ENCODE peak calls at places on chromosomes 4 and X, in eight cellular contexts. R is NCI-H526 treated with DMSO at 0.1 percent for 48 hours; H is fibroblast of mammary gland; M is A549; X is activated CD8-positive, alpha-beta memory T cell treated with anti-CD3 and anti-CD28 coated beads for 48 hours; N is iPS-NIHi11; E is breast epithelium; P is neural crest cell. D is an unnamed sample.
A peak's percentile ranks its signal among the peaks of the same experiment; 100 is the strongest.

GRCh38 chrX:140034916-140035315 is 69.6 kb upstream of the CXorf66 start:
- DNase-seq in R (no peak), H (no peak), M (peak; percentile 6), X (no peak), N (peak; percentile 8), E (no peak), P (no peak), D (no peak)

GRCh38 chr4:101282076-101282844 is 65.1 kb downstream of the PPP3CA start:
- DNase-seq in R (no peak), H (no peak), M (no peak), X (no peak), N (peak; percentile 26), E (no peak), P (no peak), D (peak; percentile 49)

GRCh38 chr4:63937961-63938360 is 471.3 kb downstream of the TECRL start:
- DNase-seq in R (no peak), H (no peak), M (peak; percentile 12), X (no peak), N (no peak), E (no peak), P (no peak), D (no peak)

GRCh38 chr4:15168759-15169158 is 166.5 kb downstream of the CPEB2 start:
- DNase-seq in R (no peak), H (no peak), M (no peak), X (no peak), N (no peak), E (no peak), P (no peak), D (no peak)

GRCh38 chr4:7390366-7390765 is 44.4 kb downstream of the PSAPL1 start:
- DNase-seq in R (no peak), H (no peak), M (no peak), X (no peak), N (no peak), E (peak; percentile 6), P (no peak), D (no peak)

GRCh38 chrX:141176586-141177451 is at the start of gene LDOC1:
- DNase-seq in R (peak; percentile 15), H (peak; percentile 71), M (peak; percentile 90), X (peak; percentile 21), N (peak; percentile 83), E (peak; percentile 59), P (peak; percentile 72), D (peak; percentile 49)

GRCh38 chr4:20433101-20433705 is 181.5 kb downstream of the SLIT2 start:
- DNase-seq in R (no peak), H (no peak), M (no peak), X (no peak), N (no peak), E (no peak), P (no peak), D (no peak)

GRCh38 chr4:188854451-188854850 is 715.2 kb downstream of the TRIML1 start:
- DNase-seq in R (no peak), H (peak; percentile 15), M (no peak), X (no peak), N (no peak), E (no peak), P (no peak), D (no peak)

GRCh38 chr4:1487761-1488160 is 81.5 kb upstream of the NKX1-1 start:
- DNase-seq in R (no peak), H (no peak), M (no peak), X (no peak), N (peak; percentile 3), E (no peak), P (no peak), D (no peak)

GRCh38 chrX:101357166-101357795 is 8.7 kb upstream of the TIMM8A start:
- DNase-seq in R (no peak), H (peak; percentile 19), M (peak; percentile 28), X (no peak), N (peak; percentile 5), E (no peak), P (no peak), D (no peak)

GRCh38 chr4:164509951-164510350 is 244.0 kb upstream of the SMIM31 start:
- DNase-seq in R (no peak), H (peak; percentile 2), M (no peak), X (no peak), N (no peak), E (no peak), P (no peak), D (no peak)

GRCh38 chr4:165810726-165811125 is 62.3 kb upstream of the TLL1 start:
- DNase-seq in R (no peak), H (peak; percentile 43), M (no peak), X (no peak), N (no peak), E (no peak), P (no peak), D (no peak)

GRCh38 chrX:82816572-82816971 is 691.5 kb upstream of the POU3F4 start:
- DNase-seq in R (no peak), H (peak; percentile 2), M (no peak), X (no peak), N (no peak), E (no peak), P (no peak), D (no peak)